ENCODE peak calls at places on chromosomes 12 and 14, in eight cellular contexts. Z is H9; N is activated effector memory CD4-positive, alpha-beta T cell treated with Interleukin-2 at 50 U/mL for 16 hours; Q is mesothelial cell of epicardium; G is AG04449; V is GM13977; O is NCI-H187 treated with DMSO at 0.1 percent for 48 hours; J is AG09319. R is an unnamed sample.

GRCh38 chr14:62162998-62163589 is 400.9 kb downstream of the SNAPC1 start:
- DNase-seq in Z (peak), N (no peak), Q (no peak), G (no peak), V (peak), O (peak), J (peak), R (no peak)

GRCh38 chr12:23349550-23349949 is 599.9 kb downstream of the SOX5 start:
- DNase-seq in Z (no peak), N (no peak), Q (no peak), G (no peak), V (no peak), O (no peak), J (no peak), R (no peak)

GRCh38 chr12:6937481-6938352 is 5.9 kb upstream of the RNU7-1 start:
- DNase-seq in Z (peak), N (peak), Q (peak), G (no peak), V (peak), O (peak), J (peak), R (peak)

GRCh38 chr14:64758025-64758521 is 53.8 kb downstream of the PLEKHG3 start:
- DNase-seq in Z (no peak), N (no peak), Q (no peak), G (no peak), V (no peak), O (peak), J (no peak), R (no peak)

GRCh38 chr12:42238240-42239140 is at the start of gene YAF2:
- DNase-seq in Z (peak), N (peak), Q (peak), G (no peak), V (peak), O (no peak), J (peak), R (peak)

GRCh38 chr12:69513297-69513696 is 43.1 kb downstream of the FRS2 start:
- DNase-seq in Z (no peak), N (no peak), Q (no peak), G (no peak), V (no peak), O (no peak), J (no peak), R (no peak)

GRCh38 chr12:102174761-102175160 is 22.9 kb downstream of the PMCH start:
- DNase-seq in Z (no peak), N (no peak), Q (no peak), G (no peak), V (no peak), O (no peak), J (no peak), R (no peak)

GRCh38 chr14:106530423-106531107 is 1004.2 kb downstream of the TMEM121 start:
- DNase-seq in Z (no peak), N (no peak), Q (no peak), G (no peak), V (peak), O (no peak), J (no peak), R (no peak)

GRCh38 chr12:48943221-48943620 is 14.1 kb downstream of the ARF3 start:
- DNase-seq in Z (no peak), N (no peak), Q (no peak), G (no peak), V (no peak), O (no peak), J (no peak), R (no peak)

GRCh38 chr14:31894351-31894750 is 182.8 kb upstream of the ARHGAP5 start:
- DNase-seq in Z (no peak), N (no peak), Q (no peak), G (no peak), V (no peak), O (no peak), J (no peak), R (no peak)

GRCh38 chr12:39966251-39966650 is 139.6 kb downstream of the SLC2A13 start:
- DNase-seq in Z (no peak), N (no peak), Q (no peak), G (no peak), V (no peak), O (no peak), J (no peak), R (no peak)

GRCh38 chr12:11949738-11950403 is 120.9 kb upstream of the BCL2L14 start:
- DNase-seq in Z (no peak), N (no peak), Q (no peak), G (no peak), V (no peak), O (no peak), J (no peak), R (no peak)

GRCh38 chr14:104685216-104685997 is 4.0 kb upstream of the INF2 start:
- DNase-seq in Z (no peak), N (no peak), Q (no peak), G (no peak), V (no peak), O (no peak), J (no peak), R (no peak)

GRCh38 chr14:64444984-64445845 is 20.1 kb upstream of the AKAP5 start:
- DNase-seq in Z (no peak), N (no peak), Q (no peak), G (peak), V (peak), O (no peak), J (no peak), R (no peak)

GRCh38 chr12:106883421-106883820 is 72.3 kb upstream of the TMEM263 start:
- DNase-seq in Z (no peak), N (no peak), Q (no peak), G (no peak), V (no peak), O (no peak), J (no peak), R (no peak)

GRCh38 chr12:32089156-32089950 is 17.3 kb upstream of the BICD1 start:
- DNase-seq in Z (peak), N (no peak), Q (no peak), G (no peak), V (no peak), O (no peak), J (peak), R (no peak)

GRCh38 chr14:94631536-94632304 is 19.5 kb downstream of the SERPINA3 start:
- DNase-seq in Z (no peak), N (no peak), Q (no peak), G (no peak), V (no peak), O (no peak), J (no peak), R (no peak)

GRCh38 chr14:63011609-63012008 is 33.6 kb downstream of the KCNH5 start:
- DNase-seq in Z (no peak), N (no peak), Q (no peak), G (no peak), V (no peak), O (no peak), J (no peak), R (no peak)

GRCh38 chr14:101039031-101039754 is 135.7 kb upstream of the RTL1 start:
- DNase-seq in Z (no peak), N (no peak), Q (no peak), G (no peak), V (no peak), O (no peak), J (no peak), R (no peak)

GRCh38 chr12:69610126-69610525 is 581 bp downstream of the LRRC10 start:
- DNase-seq in Z (no peak), N (no peak), Q (no peak), G (no peak), V (no peak), O (no peak), J (no peak), R (no peak)

GRCh38 chr12:120234643-120235368 is 30.7 kb downstream of the PXN start:
- DNase-seq in Z (peak), N (no peak), Q (no peak), G (peak), V (no peak), O (peak), J (peak), R (peak)

GRCh38 chr14:53004976-53005375 is 54.1 kb upstream of the FERMT2 start:
- DNase-seq in Z (no peak), N (no peak), Q (no peak), G (no peak), V (no peak), O (no peak), J (no peak), R (no peak)

GRCh38 chr12:94571556-94571955 is 78.8 kb downstream of the TMCC3 start:
- DNase-seq in Z (no peak), N (no peak), Q (no peak), G (no peak), V (no peak), O (no peak), J (peak), R (no peak)

R was measured in SHP77 treated with DMSO at 0.1 percent for 48 hours.